ENCODE peak calls at places on chromosome 10, in five cellular contexts. K, P, V, G and B are unnamed samples.

GRCh38 chr10:33421789-33422188 is 87.3 kb upstream of the NRP1 start:
- DNase-seq in G (no peak), P (no peak), K (no peak), V (no peak), B (no peak)

GRCh38 chr10:110901954-110902819 is 16.8 kb downstream of the BBIP1 start:
- DNase-seq in V (no peak), K (no peak), P (no peak), G (no peak), B (no peak)

GRCh38 chr10:2137549-2138174 is 400.3 kb upstream of the ADARB2 start:
- DNase-seq in P (peak), K (no peak), G (peak), V (peak), B (no peak)

GRCh38 chr10:15510963-15511362 is 139.9 kb upstream of the FAM171A1 start:
- DNase-seq in K (no peak), G (no peak), V (no peak), P (no peak), B (no peak)

GRCh38 chr10:93062499-93063216 is 2.1 kb downstream of the CYP26C1 start:
- DNase-seq in V (no peak), K (no peak), P (no peak), G (no peak), B (peak)

GRCh38 chr10:52213511-52213831 is 100.6 kb upstream of the DKK1 start:
- DNase-seq in V (peak), G (peak), P (no peak), K (no peak), B (no peak)

GRCh38 chr10:94194256-94194655 is 168.5 kb downstream of the NOC3L start:
- DNase-seq in P (no peak), G (no peak), K (no peak), V (no peak), B (no peak)

GRCh38 chr10:132532784-132533560 is 4.6 kb upstream of the INPP5A start:
- DNase-seq in K (no peak), V (no peak), G (no peak), P (no peak), B (no peak)

GRCh38 chr10:4384254-4384653 is 441.8 kb upstream of the AKR1E2 start:
- DNase-seq in G (no peak), K (no peak), P (no peak), V (no peak), B (no peak)

GRCh38 chr10:110919349-110919931 is at the start of gene SHOC2:
- DNase-seq in V (no peak), K (no peak), G (no peak), P (peak), B (peak)

GRCh38 chr10:133388973-133389818 is 4.8 kb upstream of the MTG1 start:
- DNase-seq in V (no peak), G (no peak), K (peak), P (peak), B (no peak)

GRCh38 chr10:97063983-97064837 is 121.5 kb downstream of the SLIT1 start:
- DNase-seq in G (no peak), K (no peak), P (no peak), V (no peak), B (no peak)

GRCh38 chr10:12960939-12961338 is 40.6 kb downstream of the CCDC3 start:
- DNase-seq in V (no peak), K (no peak), P (no peak), G (no peak), B (no peak)

GRCh38 chr10:48996-49395 is at the start of gene TUBB8:
- DNase-seq in P (no peak), V (no peak), G (no peak), K (no peak), B (no peak)

GRCh38 chr10:5633166-5633565 is 33.2 kb downstream of the ASB13 start:
- DNase-seq in P (no peak), G (no peak), V (no peak), K (no peak), B (no peak)

DNA sequence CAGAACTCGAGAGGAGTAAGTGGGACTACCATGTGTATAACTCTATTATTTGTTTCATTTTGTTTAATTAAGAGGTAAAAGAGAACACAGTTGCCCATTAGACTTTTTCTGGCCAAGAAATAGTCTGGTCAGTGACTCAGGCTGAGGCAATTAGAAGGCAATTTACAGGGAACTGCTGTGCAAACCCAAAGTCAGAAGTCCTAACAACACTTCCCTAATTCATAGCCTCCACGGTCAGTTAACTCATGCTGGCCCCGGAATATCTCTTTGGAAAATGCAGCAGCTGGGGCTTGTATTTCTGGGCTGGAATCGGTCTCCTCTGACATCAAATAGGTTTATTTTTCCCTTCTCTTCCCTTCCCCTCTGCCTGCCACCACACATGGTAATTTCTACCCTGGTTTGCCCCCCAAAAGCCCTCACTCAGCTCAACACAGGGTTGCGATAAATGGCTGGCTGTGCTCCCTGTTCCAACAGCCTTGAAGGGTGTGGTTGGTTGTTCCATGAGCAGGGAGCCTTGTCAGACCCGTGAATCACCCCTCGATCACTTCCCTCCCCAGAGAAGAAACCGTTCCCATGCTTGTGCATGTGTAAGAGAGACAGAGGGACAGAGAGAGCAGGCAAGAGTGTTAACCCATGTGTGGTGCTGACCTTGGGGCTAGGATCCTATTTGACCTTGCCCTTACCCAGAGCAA is 5.3 kb downstream of the SH3PXD2A start:
- DNase-seq in V (no peak), K (no peak), P (no peak), G (no peak), B (no peak)
- TF ChIP-seq USF2 in V (no peak), K (no peak), P (no peak), G (no peak), B (no peak)

DNA sequence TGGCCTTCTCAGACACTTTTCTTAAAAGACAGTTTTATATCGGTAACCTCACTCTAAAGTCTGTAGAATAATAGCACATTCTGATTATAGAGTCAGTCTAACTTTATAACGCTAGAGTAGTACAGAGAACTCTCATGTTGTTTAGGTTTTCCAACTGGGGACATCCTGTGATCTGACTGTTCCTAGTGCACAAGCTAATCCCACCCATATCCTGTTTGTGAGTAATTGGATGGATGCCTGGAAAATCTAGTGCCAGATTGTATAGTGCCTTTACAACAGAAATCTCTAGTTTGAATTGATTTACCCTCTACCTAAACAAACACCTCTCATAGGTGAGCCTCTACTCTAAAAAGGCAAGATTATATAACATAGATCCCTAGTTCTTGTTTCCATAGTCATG is 107.4 kb downstream of the ZEB1 start:
- DNase-seq in G (no peak), K (no peak), P (no peak), V (no peak), B (no peak)
- TF ChIP-seq GABPA in G (no peak), K (no peak), P (no peak), V (no peak), B (no peak)

GRCh38 chr10:95289921-95290421 is 832 bp downstream of the PDLIM1 start:
- DNase-seq in G (no peak), K (no peak), V (no peak), P (no peak), B (no peak)

GRCh38 chr10:95290446-95290800 is 380 bp downstream of the PDLIM1 start:
- DNase-seq in V (no peak), G (no peak), K (no peak), P (no peak), B (no peak)

GRCh38 chr10:95291634-95292039 is 834 bp upstream of the PDLIM1 start:
- DNase-seq in V (no peak), K (no peak), P (no peak), G (no peak), B (peak)

GRCh38 chr10:95289003-95289920 is 1.5 kb downstream of the PDLIM1 start:
- DNase-seq in V (no peak), G (no peak), K (no peak), P (peak), B (no peak)

GRCh38 chr10:95290801-95291633 is at the start of gene PDLIM1:
- DNase-seq in K (no peak), V (no peak), G (peak), P (peak), B (peak)
- TF ChIP-seq USF2 in K (no peak), V (no peak), G (no peak), P (no peak), B (no peak)

DNA sequence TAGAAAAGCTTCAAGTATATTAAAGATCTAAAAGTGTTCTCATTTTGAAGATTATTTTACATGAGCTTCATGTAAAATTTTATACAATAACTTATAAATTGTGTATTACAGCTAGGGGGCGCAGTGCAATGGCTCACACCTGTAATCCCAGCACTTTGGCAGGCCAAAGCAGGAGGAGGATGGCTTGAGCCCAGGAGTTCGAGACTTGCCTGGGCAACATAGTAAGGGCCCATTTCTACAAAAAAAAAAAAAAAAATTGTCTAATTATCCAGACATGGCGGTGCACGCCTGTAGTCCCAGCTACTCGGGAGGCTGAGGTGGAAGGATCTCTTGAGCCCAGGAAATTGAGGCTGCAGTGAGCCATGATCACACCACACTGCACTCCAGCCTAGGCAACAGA is 16.6 kb downstream of the ACBD5 start:
- DNase-seq in V (no peak), K (no peak), G (peak), P (peak), B (peak)
- TF ChIP-seq GABPA in V (no peak), K (no peak), G (no peak), P (no peak), B (no peak)

GRCh38 chr10:43257210-43258031 is 9.4 kb downstream of the RASGEF1A start:
- DNase-seq in V (no peak), G (no peak), P (no peak), K (no peak), B (peak)
- TF ChIP-seq USF2 in V (no peak), G (no peak), P (no peak), K (no peak), B (no peak)